ENCODE peak calls at places on chromosomes 11 and 22, in ten cellular contexts. D, J, Q, P, O, E, R, I, Z and M are unnamed samples.

GRCh38 chr22:24445481-24446290 is 18.3 kb downstream of the ADORA2A start:
- DNase-seq in R (peak; percentile 28), Z (no peak), P (no peak), E (no peak), Q (no peak), I (no peak), D (no peak), J (no peak), O (no peak), M (no peak)

GRCh38 chr11:60343094-60343704 is 16.1 kb downstream of the MS4A6E start:
- DNase-seq in J (no peak), D (no peak), E (no peak), O (no peak), R (no peak), Z (no peak), I (no peak), Q (peak; percentile 29), P (no peak), M (peak; percentile 16)

GRCh38 chr11:17631702-17632365 is 84.8 kb downstream of the OTOG start:
- DNase-seq in P (no peak), I (no peak), Q (no peak), O (no peak), E (no peak), D (no peak), J (no peak), Z (no peak), R (no peak), M (no peak)

GRCh38 chr11:131491503-131491902 is 121.1 kb downstream of the NTM start:
- DNase-seq in R (no peak), Z (no peak), E (no peak), D (peak; percentile 37), J (no peak), O (no peak), I (no peak), Q (no peak), P (no peak), M (no peak)

GRCh38 chr11:122979103-122979814 is 2.4 kb downstream of the BSX start:
- DNase-seq in O (no peak), P (no peak), D (no peak), I (no peak), Z (no peak), R (no peak), E (peak; percentile 60), J (no peak), Q (no peak), M (no peak)

GRCh38 chr11:1939006-1939626 is 8.0 kb upstream of the MRPL23 start:
- DNase-seq in D (no peak), P (no peak), R (no peak), J (no peak), Z (no peak), I (no peak), E (no peak), Q (no peak), O (no peak), M (no peak)

GRCh38 chr11:23865341-23865975 is 631.4 kb upstream of the LUZP2 start:
- DNase-seq in E (no peak), I (no peak), Q (no peak), R (no peak), J (no peak), D (no peak), O (no peak), P (no peak), Z (no peak), M (no peak)

GRCh38 chr22:16965083-16965482 is 42.9 kb downstream of the GAB4 start:
- DNase-seq in P (no peak), Q (no peak), R (no peak), I (no peak), J (no peak), E (no peak), O (no peak), Z (no peak), D (no peak), M (no peak)

GRCh38 chr11:107691003-107691402 is 20.9 kb downstream of the SLN start:
- DNase-seq in Z (no peak), E (no peak), I (no peak), P (no peak), J (no peak), D (peak; percentile 41), O (no peak), R (no peak), Q (no peak), M (no peak)

GRCh38 chr22:36156515-36157419 is 3.8 kb downstream of the APOL3 start:
- DNase-seq in P (peak; percentile 67), I (peak; percentile 75), Z (no peak), R (peak; percentile 76), D (peak; percentile 92), O (peak; percentile 41), Q (no peak), E (peak; percentile 50), J (peak; percentile 76), M (no peak)

GRCh38 chr11:11731311-11732083 is 109.7 kb upstream of the GALNT18 start:
- DNase-seq in J (no peak), P (no peak), O (no peak), Z (peak; percentile 95), R (no peak), D (peak; percentile 1), I (peak; percentile 21), E (no peak), Q (no peak), M (no peak)

GRCh38 chr22:46946383-46946965 is 184.0 kb downstream of the TBC1D22A start:
- DNase-seq in Q (no peak), O (no peak), Z (no peak), D (no peak), E (no peak), J (no peak), R (no peak), I (no peak), P (no peak), M (no peak)

GRCh38 chr11:119461250-119461963 is 38.4 kb upstream of the THY1 start:
- DNase-seq in E (no peak), Z (no peak), I (no peak), O (no peak), J (no peak), R (no peak), P (no peak), Q (no peak), D (no peak), M (no peak)

GRCh38 chr11:20029193-20029592 is 131.1 kb downstream of the DBX1 start:
- DNase-seq in O (no peak), I (no peak), Q (no peak), P (no peak), J (no peak), Z (no peak), E (no peak), R (no peak), D (no peak), M (no peak)

GRCh38 chr22:38967451-38968450 is 10.3 kb downstream of the APOBEC3A start:
- DNase-seq in P (no peak), O (no peak), Q (no peak), R (no peak), D (no peak), I (no peak), Z (no peak), E (no peak), J (peak; percentile 59), M (no peak)

GRCh38 chr22:36134167-36134566 is 26.4 kb downstream of the APOL3 start:
- DNase-seq in I (no peak), R (no peak), J (no peak), E (no peak), D (peak; percentile 31), O (no peak), Z (no peak), Q (no peak), P (no peak), M (no peak)

GRCh38 chr11:111846063-111846462 is 25.3 kb downstream of the ALG9 start:
- DNase-seq in P (no peak), R (no peak), Z (no peak), D (peak; percentile 32), E (no peak), O (no peak), J (no peak), I (no peak), Q (no peak), M (no peak)

GRCh38 chr11:75035911-75036536 is 47.3 kb downstream of the NEU3 start:
- DNase-seq in O (no peak), Q (peak; percentile 42), R (no peak), I (no peak), D (no peak), Z (no peak), P (no peak), J (peak; percentile 14), E (peak; percentile 39), M (no peak)

GRCh38 chr11:65663634-65664200 is 1.0 kb upstream of the RELA start:
- DNase-seq in D (peak; percentile 79), Z (peak; percentile 11), O (no peak), J (peak; percentile 66), P (peak; percentile 34), Q (no peak), R (peak; percentile 59), E (no peak), I (peak; percentile 71), M (peak; percentile 20)

GRCh38 chr11:30210357-30210756 is 20.5 kb upstream of the FSHB start:
- DNase-seq in P (no peak), Z (no peak), Q (no peak), E (no peak), J (no peak), R (no peak), I (no peak), D (no peak), O (no peak), M (no peak)